ENCODE peak calls at places on chromosomes 7 and 10, in nine cellular contexts. X is HCT116; M is cardiac muscle cell; K is GM23248; T is neuronal stem cell; J is CD4-positive, CD25-positive, alpha-beta regulatory T cell; L is colonic mucosa; U is spleen; F is aorta. S is an unnamed sample. For H3K36me3, the result is how much of the 10 kb centered on the place peaks cover.

GRCh38 chr10:123045961-123046731 is 37.3 kb downstream of the ACADSB start:
- DNase-seq in L (no peak), U (no peak), F (no peak), K (no peak), M (no peak), J (no peak), T (no peak), X (no peak), S (no peak)

GRCh38 chr10:52533986-52534385 is 219.9 kb downstream of the DKK1 start:
- DNase-seq in F (no peak), K (no peak), J (no peak), U (no peak), L (no peak), M (no peak), T (no peak), X (no peak), S (no peak)

GRCh38 chr7:117048854-117049321 is 95.6 kb downstream of the ST7 start:
- DNase-seq in T (no peak), K (no peak), U (no peak), J (no peak), L (peak), X (no peak), F (no peak), M (no peak), S (no peak)

GRCh38 chr7:148045521-148045920 is 545.0 kb upstream of the C7orf33 start:
- DNase-seq in M (no peak), J (no peak), F (no peak), T (no peak), K (no peak), X (no peak), L (no peak), U (no peak), S (no peak)

GRCh38 chr10:89129850-89130396 is 77.2 kb downstream of the CH25H start:
- DNase-seq in F (peak), K (peak), L (peak), U (no peak), T (no peak), X (no peak), J (no peak), M (peak), S (no peak)

GRCh38 chr7:2661096-2661449 is 26.9 kb upstream of the AMZ1 start:
- DNase-seq in L (no peak), M (no peak), J (no peak), T (no peak), K (no peak), F (no peak), X (no peak), U (peak), S (no peak)

GRCh38 chr7:116711790-116712189 is 39.8 kb downstream of the MET start:
- DNase-seq in K (no peak), M (no peak), L (no peak), U (no peak), X (no peak), T (no peak), F (no peak), J (no peak), S (no peak)

GRCh38 chr7:16993543-16993942 is 111.8 kb upstream of the AGR3 start:
- DNase-seq in T (no peak), M (no peak), L (no peak), F (no peak), J (no peak), U (no peak), K (no peak), X (no peak), S (no peak)

GRCh38 chr10:100148353-100149211 is 37.2 kb downstream of the ERLIN1 start:
- DNase-seq in X (peak), M (peak), U (no peak), K (peak), F (no peak), L (no peak), J (no peak), T (no peak), S (no peak)

GRCh38 chr7:75823198-75823910 is 9.7 kb upstream of the CCL24 start:
- DNase-seq in M (no peak), K (no peak), J (no peak), F (no peak), T (no peak), X (no peak), U (no peak), L (peak), S (no peak)

GRCh38 chr7:2497500-2498336 is 21.5 kb upstream of the GRIFIN start:
- DNase-seq in T (no peak), K (no peak), J (no peak), U (no peak), L (no peak), X (no peak), F (no peak), M (no peak), S (no peak)

GRCh38 chr7:51160990-51161615 is 155.5 kb downstream of the COBL start:
- DNase-seq in T (peak), L (peak), U (peak), K (peak), F (peak), M (peak), X (peak), J (peak), S (peak)

GRCh38 chr7:11212816-11213215 is 239.1 kb downstream of the PHF14 start:
- DNase-seq in T (no peak), L (no peak), J (no peak), X (no peak), M (peak), U (no peak), K (peak), F (no peak), S (no peak)

GRCh38 chr7:33680682-33681081 is 224.7 kb upstream of the BMPER start:
- DNase-seq in X (no peak), F (no peak), L (no peak), M (no peak), K (no peak), U (no peak), J (no peak), T (no peak), S (no peak)

GRCh38 chr7:22389892-22390291 is 32.9 kb upstream of the RAPGEF5 start:
- DNase-seq in U (no peak), K (no peak), J (no peak), X (no peak), F (no peak), M (no peak), T (no peak), L (no peak), S (no peak)

GRCh38 chr7:29871787-29872398 is 65.6 kb downstream of the WIPF3 start:
- DNase-seq in L (no peak), J (no peak), K (peak), U (no peak), X (no peak), M (peak), T (no peak), F (no peak), S (no peak)

GRCh38 chr10:96904648-96905047 is 72.5 kb downstream of the LCOR start:
- DNase-seq in M (no peak), X (no peak), K (no peak), F (no peak), U (no peak), J (no peak), L (no peak), T (no peak), S (no peak)

GRCh38 chr10:33509231-33509871 is 174.9 kb upstream of the NRP1 start:
- DNase-seq in K (peak), J (no peak), X (peak), T (no peak), U (no peak), L (no peak), M (peak), F (peak), S (no peak)

GRCh38 chr7:129786825-129787563 is 165.8 kb downstream of the UBE2H start:
- DNase-seq in T (no peak), K (no peak), U (peak), L (no peak), X (no peak), M (no peak), F (no peak), J (no peak), S (no peak)

GRCh38 chr7:139360210-139360947 is 685 bp downstream of the LUC7L2 start:
- DNase-seq in M (peak), J (peak), U (peak), T (peak), X (peak), F (peak), K (peak), L (peak), S (peak)

GRCh38 chr10:44922021-44922420 is 10.9 kb downstream of the TMEM72 start:
- DNase-seq in M (no peak), T (no peak), J (no peak), F (no peak), U (no peak), K (no peak), X (no peak), L (no peak), S (no peak)

DNA sequence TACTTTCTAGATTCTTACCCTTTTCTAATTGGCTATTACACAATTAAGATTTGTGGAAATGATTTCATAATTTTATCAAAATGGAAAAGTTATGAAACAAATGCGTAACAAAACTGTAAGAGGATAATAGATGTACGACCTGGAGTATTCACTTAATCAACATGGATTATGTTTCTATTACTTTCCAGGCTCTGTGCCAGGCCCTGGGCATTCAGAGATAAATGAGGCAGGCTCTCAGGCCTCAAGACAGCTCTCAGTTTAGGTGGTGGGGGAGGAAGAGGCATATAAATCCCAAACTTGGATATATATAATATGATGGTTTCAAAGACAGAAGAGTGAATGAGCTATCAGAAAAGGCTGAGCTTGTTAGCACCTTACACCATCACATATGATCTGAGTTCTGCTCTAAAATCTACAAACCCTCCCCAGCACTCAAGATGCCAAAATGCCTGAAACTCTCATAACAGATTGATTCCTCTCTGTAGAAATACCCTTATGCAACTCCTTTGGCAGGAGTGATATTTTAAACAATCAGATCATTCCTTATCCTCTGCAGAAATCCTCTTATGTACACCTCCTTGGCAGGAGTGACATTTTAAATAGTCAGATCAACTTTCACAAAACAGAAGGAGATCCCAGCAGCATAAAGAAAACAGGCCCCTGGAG is 42.5 kb downstream of the ACBD5 start:
- DNase-seq in U (no peak), J (no peak), M (peak), T (no peak), X (no peak), L (no peak), F (no peak), K (no peak), S (peak)
- H3K36me3 ChIP-seq in U (half or more), J (half or more), M (under half), T (half or more), X (under half), L (under half), F (under half), K (under half), S (half or more)

GRCh38 chr7:102220229-102220850 is 66.3 kb upstream of the SH2B2 start:
- DNase-seq in M (no peak), X (no peak), L (no peak), J (no peak), K (no peak), F (no peak), T (no peak), U (no peak), S (no peak)

GRCh38 chr7:102214477-102215072 is 72.1 kb upstream of the SH2B2 start:
- DNase-seq in M (no peak), J (no peak), K (no peak), F (no peak), T (no peak), X (no peak), L (no peak), U (no peak), S (no peak)

GRCh38 chr7:102215706-102216105 is 71.0 kb upstream of the SH2B2 start:
- DNase-seq in T (no peak), L (no peak), K (no peak), F (no peak), J (no peak), M (no peak), X (no peak), U (no peak), S (no peak)

GRCh38 chr7:102215281-102215680 is 71.4 kb upstream of the SH2B2 start:
- DNase-seq in K (no peak), M (no peak), L (no peak), T (no peak), F (no peak), X (no peak), J (no peak), U (no peak), S (no peak)

DNA sequence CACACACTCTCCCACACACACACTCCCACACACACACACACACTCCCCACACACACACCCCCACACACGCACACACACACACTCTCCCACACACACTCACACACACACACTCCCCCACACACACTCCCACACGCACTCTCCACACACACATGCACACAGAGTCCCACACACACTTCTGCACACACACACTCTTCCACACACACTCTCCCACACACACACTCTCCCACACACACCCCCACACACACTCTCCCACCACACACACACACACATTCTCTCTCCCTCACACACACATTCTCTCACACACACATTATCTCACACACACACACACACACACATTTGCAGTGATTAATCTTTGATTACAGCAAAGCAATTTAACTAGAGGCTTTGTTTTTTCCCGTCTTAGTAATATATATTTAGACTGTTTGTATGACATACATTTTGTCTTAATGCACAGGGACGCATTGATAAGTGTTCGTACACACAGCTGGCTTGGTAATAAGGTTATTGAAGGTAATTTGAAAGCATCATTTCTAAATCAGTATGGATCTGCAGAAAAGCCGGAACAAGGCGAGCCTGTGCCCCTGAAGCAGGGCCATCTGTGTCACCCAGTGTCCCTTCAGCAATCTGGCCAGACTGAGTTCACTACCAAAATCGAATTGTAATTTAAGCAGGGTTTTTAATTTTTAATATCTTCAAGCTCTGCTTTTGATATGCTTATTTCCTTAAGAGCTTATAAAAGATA is 69.9 kb upstream of the SH2B2 start:
- DNase-seq in J (no peak), U (no peak), T (no peak), X (no peak), K (no peak), L (no peak), F (no peak), M (peak), S (no peak)
- H3K36me3 ChIP-seq in J (under half), U (half or more), T (under half), X (under half), K (under half), L (under half), F (under half), M (under half), S (under half)

DNA sequence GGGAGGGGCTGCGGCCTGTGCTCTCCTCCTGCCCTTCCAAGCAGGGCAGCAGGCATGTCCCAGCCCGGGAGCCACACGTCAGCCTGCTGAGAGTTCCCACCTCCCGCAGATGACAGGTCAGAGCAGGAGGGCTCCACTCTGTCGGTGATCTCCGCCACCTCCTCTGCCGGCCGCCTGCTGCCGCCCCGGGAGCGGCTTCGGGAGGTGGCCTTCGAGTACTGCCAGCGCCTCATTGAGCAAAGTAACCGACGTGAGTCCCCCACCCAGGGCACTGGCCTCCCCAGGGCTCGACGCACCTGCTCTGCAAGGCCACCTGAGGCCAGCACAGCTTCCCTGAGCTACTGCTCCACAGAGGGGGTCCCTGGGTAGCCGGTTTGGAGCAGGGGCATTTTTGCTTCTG is 9.4 kb downstream of the AP5Z1 start:
- DNase-seq in F (no peak), K (no peak), L (no peak), U (peak), T (no peak), J (no peak), M (no peak), X (no peak), S (peak)
- H3K36me3 ChIP-seq in F (under half), K (under half), L (under half), U (half or more), T (half or more), J (half or more), M (under half), X (under half), S (half or more)

DNA sequence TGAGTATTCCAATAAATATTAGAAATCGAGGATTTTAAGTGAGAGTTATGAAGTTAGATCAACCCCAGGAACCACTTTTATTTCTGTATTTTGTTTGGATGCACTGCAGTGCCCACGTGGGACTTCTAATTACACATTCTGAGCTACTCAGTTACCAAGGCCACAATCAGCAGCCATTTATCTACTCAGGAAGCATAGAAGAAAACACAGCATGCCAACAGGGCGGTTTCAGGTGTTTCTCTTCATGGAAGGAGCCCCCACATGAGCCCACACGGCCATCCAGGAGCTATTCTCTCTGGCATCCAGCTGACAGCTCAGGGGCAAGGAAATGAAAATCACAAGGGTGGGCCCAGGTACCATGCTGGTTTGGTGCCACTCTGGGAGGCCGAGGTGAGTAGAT is 266.5 kb upstream of the MKLN1 start:
- DNase-seq in J (no peak), U (no peak), K (no peak), M (no peak), X (no peak), T (no peak), F (no peak), L (no peak), S (no peak)
- H3K36me3 ChIP-seq in J (under half), U (under half), K (under half), M (under half), X (under half), T (under half), F (under half), L (under half), S (under half)

DNA sequence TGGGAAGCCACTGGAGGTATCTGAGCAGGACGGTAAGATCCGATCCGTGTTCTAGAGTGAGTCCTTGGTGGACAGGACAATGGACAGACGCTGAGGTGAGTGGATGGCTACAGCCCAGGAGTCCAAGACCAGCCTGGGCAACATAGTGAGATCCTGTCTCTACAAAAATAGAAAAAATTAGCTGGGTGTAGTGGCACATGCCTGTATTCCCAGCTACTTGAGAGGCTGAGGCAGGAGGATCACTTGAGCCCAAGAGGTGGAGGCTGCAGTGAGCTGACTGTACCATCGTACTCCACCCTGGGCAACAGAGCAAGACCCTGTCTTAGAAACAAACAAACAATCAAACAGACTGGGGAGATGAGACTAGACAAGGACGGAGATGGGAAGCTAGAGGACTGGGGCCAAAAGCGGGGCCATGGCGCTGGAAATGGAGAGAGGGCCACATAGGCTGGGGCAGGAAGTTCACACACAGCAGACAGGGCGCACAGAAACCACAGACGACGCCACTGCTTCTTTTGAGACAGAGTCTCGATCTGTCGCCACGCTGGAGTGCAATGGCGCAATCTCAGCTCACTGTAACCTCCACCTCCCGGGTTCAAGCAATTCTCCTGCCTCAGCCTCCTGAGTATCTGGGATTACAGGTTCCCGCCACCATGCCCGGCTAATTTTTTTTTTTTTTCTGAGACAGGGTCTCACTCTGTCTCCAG is 24.7 kb downstream of the DAGLB start:
- DNase-seq in F (peak), M (no peak), L (no peak), X (no peak), K (no peak), U (peak), T (no peak), J (no peak), S (no peak)
- H3K36me3 ChIP-seq in F (under half), M (under half), L (under half), X (half or more), K (under half), U (half or more), T (half or more), J (under half), S (half or more)

GRCh38 chr7:91875851-91876250 is 4.7 kb downstream of the MTERF1 start:
- DNase-seq in X (no peak), U (no peak), M (peak), L (no peak), F (no peak), K (peak), J (no peak), T (no peak), S (no peak)
- H3K36me3 ChIP-seq in X (under half), U (half or more), M (under half), L (under half), F (under half), K (under half), J (under half), T (half or more), S (under half)

GRCh38 chr10:77979221-77979620 is 50.1 kb downstream of the POLR3A start:
- DNase-seq in X (no peak), J (no peak), F (no peak), K (no peak), U (no peak), M (no peak), T (no peak), L (no peak), S (no peak)

GRCh38 chr10:77984986-77985385 is 44.3 kb downstream of the POLR3A start:
- DNase-seq in M (no peak), T (no peak), K (no peak), U (no peak), F (no peak), L (no peak), X (no peak), J (no peak), S (no peak)

GRCh38 chr10:77977975-77978759 is 51.1 kb downstream of the POLR3A start:
- DNase-seq in M (no peak), J (no peak), F (no peak), X (no peak), K (no peak), T (no peak), U (no peak), L (no peak), S (no peak)

GRCh38 chr10:77983384-77984341 is 45.7 kb downstream of the POLR3A start:
- DNase-seq in J (no peak), L (no peak), M (peak), K (peak), T (no peak), F (no peak), U (no peak), X (no peak), S (no peak)

DNA sequence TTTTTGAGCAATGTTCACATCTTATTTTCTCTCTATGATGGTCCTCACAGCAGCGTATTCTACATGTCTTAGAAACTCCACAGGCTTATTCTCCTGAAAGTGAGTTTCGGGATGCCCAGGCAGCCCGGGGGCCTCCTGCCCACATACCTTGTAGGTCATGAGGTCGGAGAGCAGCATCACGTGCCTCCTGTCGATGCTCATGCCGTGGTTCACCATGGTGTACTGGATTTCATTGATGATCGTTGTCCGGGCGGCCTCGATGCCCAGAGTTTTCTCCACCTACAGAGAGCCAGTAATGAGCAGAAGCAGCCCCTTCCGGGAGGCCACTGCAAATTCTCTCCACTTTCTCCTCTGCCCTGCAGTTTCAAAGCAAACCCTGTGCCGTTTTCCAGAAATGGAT is 48.0 kb downstream of the POLR3A start:
- DNase-seq in F (no peak), J (no peak), X (no peak), K (no peak), L (no peak), M (no peak), U (peak), T (no peak), S (no peak)
- H3K36me3 ChIP-seq in F (under half), J (half or more), X (half or more), K (half or more), L (under half), M (half or more), U (half or more), T (half or more), S (half or more)

S was measured in heart left ventricle.